ENCODE peak calls at places on chromosome 4, in six cellular contexts. T, Z, B, C, Y and H are unnamed samples.

GRCh38 chr4:154616731-154617130 is 4.3 kb upstream of the FGG start:
- DNase-seq in Z (no peak), Y (no peak), C (no peak), T (no peak), B (no peak), H (no peak)

GRCh38 chr4:56129431-56129861 is 180.7 kb downstream of the CEP135 start:
- DNase-seq in B (peak; percentile 17), Y (peak; percentile 49), Z (peak; percentile 58), C (no peak), T (no peak), H (no peak)

GRCh38 chr4:168877407-168877778 is 132.7 kb downstream of the CBR4 start:
- DNase-seq in C (no peak), T (no peak), B (no peak), Y (no peak), Z (no peak), H (no peak)

GRCh38 chr4:122826596-122827257 is at the start of gene FGF2:
- DNase-seq in Y (peak; percentile 77), Z (peak; percentile 31), B (peak; percentile 19), T (peak; percentile 72), C (peak; percentile 92), H (no peak)

GRCh38 chr4:53019485-53020382 is 157.6 kb downstream of the RASL11B start:
- DNase-seq in C (no peak), Z (no peak), Y (peak; percentile 82), B (no peak), T (no peak), H (no peak)

GRCh38 chr4:130478406-130478805 is 1382.5 kb downstream of the C4orf33 start:
- DNase-seq in C (peak; percentile 20), Y (peak; percentile 68), B (no peak), T (no peak), Z (no peak), H (no peak)

GRCh38 chr4:2930821-2931764 is 32.1 kb downstream of the NOP14 start:
- DNase-seq in Z (peak; percentile 86), Y (no peak), B (peak; percentile 90), T (no peak), C (no peak), H (no peak)

GRCh38 chr4:54082168-54082567 is 17.8 kb upstream of the CHIC2 start:
- DNase-seq in Y (peak; percentile 98), B (peak; percentile 59), C (no peak), T (no peak), Z (peak; percentile 46), H (peak; percentile 73)

GRCh38 chr4:39102297-39102696 is 40.3 kb downstream of the KLHL5 start:
- DNase-seq in Z (no peak), C (no peak), B (no peak), T (no peak), Y (no peak), H (no peak)

GRCh38 chr4:109332926-109333464 is 30.5 kb upstream of the COL25A1 start:
- DNase-seq in T (no peak), Z (no peak), Y (no peak), C (no peak), B (no peak), H (no peak)

GRCh38 chr4:112213091-112213490 is 18.5 kb upstream of the AP1AR start:
- DNase-seq in Y (peak; percentile 2), B (no peak), Z (no peak), T (peak; percentile 51), C (peak; percentile 50), H (no peak)

GRCh38 chr4:140126261-140126660 is 27.7 kb downstream of the MAML3 start:
- DNase-seq in B (no peak), Y (no peak), Z (no peak), C (no peak), T (no peak), H (no peak)

GRCh38 chr4:156547439-156547838 is 424.2 kb downstream of the PDGFC start:
- DNase-seq in Y (peak; percentile 98), Z (no peak), B (no peak), T (no peak), C (no peak), H (no peak)

GRCh38 chr4:139872274-139872673 is 206.7 kb downstream of the MGST2 start:
- DNase-seq in Z (no peak), C (no peak), B (no peak), T (no peak), Y (peak; percentile 98), H (peak; percentile 83)

GRCh38 chr4:54402880-54403503 is 173.9 kb downstream of the PDGFRA start:
- DNase-seq in Z (no peak), C (peak; percentile 24), B (no peak), Y (no peak), T (no peak), H (no peak)

GRCh38 chr4:118915468-118915867 is 26.8 kb downstream of the SYNPO2 start:
- DNase-seq in T (no peak), C (no peak), Z (no peak), Y (no peak), B (no peak), H (no peak)

GRCh38 chr4:104128850-104129213 is 365.9 kb downstream of the CXXC4 start:
- DNase-seq in B (peak; percentile 24), Z (no peak), Y (no peak), T (no peak), C (no peak), H (no peak)

GRCh38 chr4:22389240-22389871 is 126.5 kb downstream of the ADGRA3 start:
- DNase-seq in T (peak; percentile 33), B (peak; percentile 50), Z (peak; percentile 45), Y (peak; percentile 75), C (peak; percentile 64), H (peak; percentile 49)

GRCh38 chr4:126242679-126243390 is 928.1 kb downstream of the FAT4 start:
- DNase-seq in B (no peak), Z (no peak), Y (no peak), T (peak; percentile 69), C (peak; percentile 90), H (no peak)

GRCh38 chr4:186204611-186205144 is 13.3 kb downstream of the CYP4V2 start:
- DNase-seq in C (no peak), T (no peak), B (peak; percentile 37), Z (peak; percentile 39), Y (no peak), H (no peak)

GRCh38 chr4:38856524-38857337 is at the start of gene TLR6:
- DNase-seq in T (peak; percentile 39), B (peak; percentile 77), Z (peak; percentile 68), C (no peak), Y (peak; percentile 48), H (peak; percentile 60)

GRCh38 chr4:95529941-95530340 is 18.8 kb downstream of the UNC5C start:
- DNase-seq in C (no peak), Z (no peak), Y (peak; percentile 53), B (no peak), T (no peak), H (no peak)

GRCh38 chr4:6900181-6900812 is 9.3 kb upstream of the TBC1D14 start:
- DNase-seq in Z (peak; percentile 20), B (no peak), Y (no peak), C (no peak), T (no peak), H (no peak)

GRCh38 chr4:169484485-169484884 is 127.9 kb downstream of the NEK1 start:
- DNase-seq in T (no peak), B (no peak), C (no peak), Y (peak; percentile 8), Z (no peak), H (no peak)

GRCh38 chr4:30269850-30270249 is 450.3 kb upstream of the PCDH7 start:
- DNase-seq in Z (no peak), B (no peak), C (no peak), T (no peak), Y (no peak), H (no peak)

GRCh38 chr4:136036744-136037143 is 1495.5 kb downstream of the PCDH18 start:
- DNase-seq in Y (peak; percentile 78), T (no peak), B (no peak), C (no peak), Z (no peak), H (no peak)

GRCh38 chr4:127470290-127470809 is 162.4 kb upstream of the INTU start:
- DNase-seq in B (no peak), T (no peak), Z (no peak), C (peak; percentile 11), Y (no peak), H (no peak)

GRCh38 chr4:102625232-102625930 is 124.2 kb downstream of the NFKB1 start:
- DNase-seq in T (no peak), B (no peak), C (peak; percentile 67), Y (no peak), Z (peak; percentile 54), H (no peak)

DNA sequence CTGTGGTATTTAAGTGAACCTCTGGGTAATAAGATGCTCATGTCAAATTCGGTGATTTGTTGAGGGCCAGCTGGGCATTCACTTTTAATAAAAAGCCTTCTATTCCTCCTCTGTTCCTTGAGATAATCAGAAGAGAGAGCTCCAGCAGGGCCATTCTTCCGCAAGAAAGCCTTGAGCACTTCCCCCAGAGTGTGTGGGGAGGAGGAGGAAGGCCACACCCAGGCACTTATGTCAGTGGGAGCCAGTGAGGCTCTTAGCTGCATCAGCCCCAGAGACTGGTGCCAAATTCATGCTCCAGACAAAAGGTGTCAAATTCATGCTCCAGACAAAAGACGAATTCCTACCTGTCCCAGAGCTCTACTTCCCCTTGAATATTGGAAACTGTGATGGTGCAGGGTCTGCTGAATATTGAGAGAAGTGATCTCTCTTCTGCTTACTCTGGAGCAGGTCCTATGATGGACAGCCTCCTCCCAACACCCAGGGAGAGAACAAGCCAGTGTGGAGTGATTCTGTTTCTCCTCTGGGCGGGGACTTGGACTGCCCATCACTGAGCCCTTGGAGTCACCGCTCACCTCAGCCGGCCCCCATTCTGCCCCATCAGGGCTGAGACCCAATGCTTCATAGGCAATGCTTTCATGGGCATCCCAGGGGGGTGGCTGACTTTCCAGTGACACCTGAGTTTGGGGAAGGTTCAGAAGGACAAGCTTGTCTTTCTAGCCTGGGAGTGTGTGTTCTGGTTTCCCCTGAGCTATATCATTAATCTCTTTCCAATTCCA is 68.2 kb downstream of the FHDC1 start:
- DNase-seq in C (no peak), T (no peak), Z (no peak), B (no peak), Y (no peak), H (no peak)
- H3K4me1 ChIP-seq in C (no peaks in the 10 kb centered on the region), T (no peaks in the 10 kb centered on the region), Z (no peaks in the 10 kb centered on the region), B (no peaks in the 10 kb centered on the region), Y (no peaks in the 10 kb centered on the region), H (no peaks in the 10 kb centered on the region)

DNA sequence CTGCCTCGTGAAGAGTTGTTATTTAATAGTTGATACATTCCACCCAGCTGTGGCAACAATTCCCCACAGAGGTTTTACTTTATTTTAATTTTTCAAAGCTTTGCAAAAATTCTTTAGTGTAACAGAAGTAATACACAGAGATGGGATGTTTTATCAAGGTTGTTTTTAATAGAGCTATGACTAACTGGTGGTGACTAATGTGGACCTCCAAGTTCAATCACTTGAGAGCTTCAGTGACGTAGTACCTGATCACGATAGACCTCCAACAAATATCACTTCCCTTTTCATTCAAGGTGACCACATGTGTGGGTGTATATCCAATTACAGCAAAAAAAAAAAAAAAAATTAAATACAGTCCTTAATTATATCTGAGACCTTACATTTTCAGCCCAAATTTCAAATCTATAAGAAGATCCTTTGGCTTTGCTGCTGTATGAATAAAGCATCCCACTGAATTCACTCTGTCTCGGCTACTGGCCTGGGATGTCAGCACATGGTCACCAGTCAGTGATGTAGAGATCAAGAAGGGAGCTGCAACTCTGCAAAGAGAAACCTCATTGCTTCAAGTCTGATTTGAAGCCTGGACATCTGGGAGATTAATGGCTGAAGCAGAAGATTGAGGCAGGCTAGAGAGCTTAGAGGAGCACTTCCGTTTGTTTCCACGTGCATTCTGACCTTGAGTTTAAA is 346.0 kb upstream of the NOCT start:
- DNase-seq in T (no peak), C (no peak), Y (peak; percentile 98), Z (no peak), B (no peak), H (no peak)
- H3K4me1 ChIP-seq in T (peaks cover 20% of the 10 kb centered on the region), C (no peaks in the 10 kb centered on the region), Y (peaks cover 2% of the 10 kb centered on the region), Z (no peaks in the 10 kb centered on the region), B (no peaks in the 10 kb centered on the region), H (no peaks in the 10 kb centered on the region)

GRCh38 chr4:48774760-48775398 is 5.2 kb downstream of the FRYL start:
- DNase-seq in B (no peak), T (no peak), C (no peak), Z (no peak), Y (no peak), H (no peak)
- H3K4me1 ChIP-seq in B (peaks cover 35% of the 10 kb centered on the region), T (peaks cover 79% of the 10 kb centered on the region), C (peaks cover 3% of the 10 kb centered on the region), Z (peaks cover 78% of the 10 kb centered on the region), Y (peaks cover 3% of the 10 kb centered on the region), H (peaks cover 22% of the 10 kb centered on the region)

GRCh38 chr4:87916636-87917035 is 58.9 kb upstream of the SPP1 start:
- DNase-seq in T (no peak), C (no peak), B (no peak), Z (no peak), Y (peak; percentile 66), H (no peak)
- H3K4me1 ChIP-seq in T (peaks cover 9% of the 10 kb centered on the region), C (no peaks in the 10 kb centered on the region), B (peaks cover 17% of the 10 kb centered on the region), Z (peaks cover 11% of the 10 kb centered on the region), Y (no peaks in the 10 kb centered on the region), H (peaks cover 2% of the 10 kb centered on the region)